ENCODE peak calls at places on chromosomes 2 and 18, in six cellular contexts. T, V, B, I, N and M are unnamed samples. For H3K4me1, the result is how much of the 10 kb centered on the place peaks cover.

GRCh38 chr2:5690718-5691658 is 1.2 kb upstream of the SOX11 start:
- DNase-seq in T (no peak), V (peak), B (peak), I (peak), N (no peak), M (no peak)

GRCh38 chr2:241561811-241562210 is 3.3 kb downstream of the BOK start:
- DNase-seq in T (peak), V (peak), B (no peak), I (peak), N (no peak), M (peak)

GRCh38 chr2:74581463-74581862 is 26.9 kb downstream of the DOK1 start:
- DNase-seq in T (no peak), V (no peak), B (no peak), I (no peak), N (no peak), M (no peak)

GRCh38 chr2:112841399-112842044 is 4.9 kb upstream of the IL1B start:
- DNase-seq in T (no peak), V (no peak), B (no peak), I (no peak), N (no peak), M (no peak)

GRCh38 chr2:238106698-238107524 is 6.8 kb downstream of the ESPNL start:
- DNase-seq in T (peak), V (no peak), B (peak), I (no peak), N (no peak), M (no peak)

GRCh38 chr2:43333656-43334144 is 107.3 kb upstream of the ZFP36L2 start:
- DNase-seq in T (no peak), V (peak), B (no peak), I (peak), N (no peak), M (peak)

GRCh38 chr2:97796465-97797126 is 83.2 kb downstream of the ZAP70 start:
- DNase-seq in T (no peak), V (no peak), B (no peak), I (no peak), N (no peak), M (no peak)

GRCh38 chr2:149885946-149886345 is 298.4 kb upstream of the MMADHC start:
- DNase-seq in T (no peak), V (peak), B (no peak), I (no peak), N (peak), M (peak)

GRCh38 chr2:49351531-49351930 is 197.2 kb upstream of the FSHR start:
- DNase-seq in T (no peak), V (no peak), B (peak), I (no peak), N (no peak), M (no peak)

GRCh38 chr18:75581336-75582121 is 154.0 kb upstream of the SMIM21 start:
- DNase-seq in T (no peak), V (peak), B (peak), I (peak), N (no peak), M (no peak)

GRCh38 chr2:176085861-176086771 is 2.4 kb upstream of the EVX2 start:
- DNase-seq in T (no peak), V (peak), B (peak), I (peak), N (no peak), M (no peak)
- TF ChIP-seq EZH2 in T (no peak), V (peak), B (peak), I (no peak), N (no peak), M (peak)

GRCh38 chr2:9165625-9166024 is 41.0 kb upstream of the ASAP2 start:
- DNase-seq in T (peak), V (peak), B (no peak), I (peak), N (no peak), M (peak)
- H3K4me1 ChIP-seq in T (half or more), V (under half), B (under half), I (under half), N (under half), M (under half)

DNA sequence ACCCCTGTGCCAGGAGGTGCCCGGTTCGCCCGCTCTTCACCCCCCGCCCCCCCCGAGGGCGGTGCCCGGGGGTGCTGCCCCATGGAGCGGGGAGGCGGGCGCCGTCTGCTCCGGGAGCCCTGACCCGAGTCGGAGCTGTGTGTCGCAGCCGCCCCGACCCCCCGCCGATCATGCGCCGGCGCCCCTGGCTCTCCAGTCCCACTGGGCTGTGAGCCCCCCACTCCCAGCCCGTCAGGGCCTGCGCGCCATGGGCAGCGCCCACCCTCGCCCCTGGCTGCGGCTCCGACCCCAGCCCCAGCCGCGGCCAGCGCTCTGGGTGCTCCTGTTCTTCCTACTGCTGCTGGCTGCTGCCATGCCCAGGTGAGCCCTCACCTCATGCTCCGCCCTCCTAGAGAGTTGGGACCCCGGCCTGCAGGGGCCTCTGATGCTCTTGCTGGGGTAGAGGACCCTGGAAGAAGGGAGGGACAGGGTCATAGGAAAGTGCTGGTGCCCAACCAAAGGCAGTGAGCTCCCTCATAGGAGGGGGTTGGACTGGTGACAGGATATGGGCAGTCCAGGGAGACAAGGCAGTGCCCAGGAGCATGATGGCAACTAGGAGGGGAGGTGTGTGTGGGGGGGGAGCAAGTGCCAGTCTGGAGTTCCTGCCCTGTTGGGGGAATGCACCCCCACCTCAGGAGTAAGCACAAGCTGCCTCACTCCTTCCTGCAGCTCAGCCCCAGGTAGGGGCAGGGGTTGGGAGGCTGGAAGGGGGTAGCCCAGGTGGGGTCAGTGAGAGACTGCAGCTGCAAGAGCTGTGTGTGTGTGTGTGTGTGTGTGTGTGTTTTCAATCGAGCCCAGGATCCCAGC is at the start of gene WNT10A:
- DNase-seq in T (no peak), V (no peak), B (peak), I (no peak), N (peak), M (no peak)
- TF ChIP-seq EZH2 in T (no peak), V (peak), B (peak), I (no peak), N (no peak), M (no peak)

GRCh38 chr2:27375513-27376099 is 4.9 kb downstream of the ZNF513 start:
- DNase-seq in T (no peak), V (no peak), B (no peak), I (no peak), N (no peak), M (no peak)
- H3K4me1 ChIP-seq in T (under half), V (under half), B (under half), I (under half), N (under half), M (under half)

GRCh38 chr2:69594341-69594740 is 49.2 kb downstream of the AAK1 start:
- DNase-seq in T (no peak), V (peak), B (no peak), I (peak), N (no peak), M (peak)

GRCh38 chr2:69589973-69590652 is 53.4 kb downstream of the AAK1 start:
- DNase-seq in T (no peak), V (peak), B (no peak), I (peak), N (no peak), M (peak)

GRCh38 chr2:69588403-69588802 is 55.1 kb downstream of the AAK1 start:
- DNase-seq in T (no peak), V (no peak), B (no peak), I (no peak), N (no peak), M (no peak)

GRCh38 chr2:69588945-69589344 is 54.6 kb downstream of the AAK1 start:
- DNase-seq in T (no peak), V (no peak), B (no peak), I (no peak), N (no peak), M (no peak)

DNA sequence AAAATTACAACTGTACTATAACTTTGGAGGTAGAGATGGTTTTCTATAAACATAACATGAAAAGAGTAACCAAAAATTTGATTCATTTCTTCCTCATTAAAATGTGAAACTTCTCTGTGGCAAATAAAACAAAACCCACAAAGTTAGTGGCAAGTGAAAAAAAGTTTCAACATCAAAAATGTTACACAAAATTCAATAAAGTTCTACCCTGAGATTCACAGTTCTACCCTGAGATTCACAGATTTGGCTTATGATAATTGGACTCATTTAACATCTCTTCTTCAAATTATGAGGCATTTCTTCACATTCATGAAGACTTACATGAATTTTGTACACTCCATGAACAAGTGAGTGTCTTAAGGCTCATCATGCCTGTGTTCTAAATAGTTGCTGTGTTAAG is 51.0 kb downstream of the AAK1 start:
- DNase-seq in T (peak), V (no peak), B (no peak), I (no peak), N (no peak), M (no peak)
- TF ChIP-seq EZH2 in T (no peak), V (no peak), B (no peak), I (no peak), N (no peak), M (no peak)